ENCODE peak calls at places on chromosomes 12 and 14, in six cellular contexts. One of them, this sample, is unnamed.

GRCh38 chr14:63972323-63972932 is 119.6 kb downstream of the SYNE2 start:
- DNase-seq in effector memory CD4-positive, alpha-beta T cell: no peak
- DNase-seq in astrocyte of the spinal cord: no peak
- DNase-seq in stimulated activated CD4-positive, alpha-beta T cell treated with anti-CD3 and anti-CD28 coated beads, Interleukin-2, amount 100 ng/mL, for 48 hours: no peak
- DNase-seq in NCI-H1092: peak; percentile 35
- DNase-seq in adipocyte: no peak
- DNase-seq in this sample: no peak

GRCh38 chr12:49972641-49973360 is at the start of gene AQP6:
- DNase-seq in effector memory CD4-positive, alpha-beta T cell: no peak
- DNase-seq in astrocyte of the spinal cord: no peak
- DNase-seq in stimulated activated CD4-positive, alpha-beta T cell treated with anti-CD3 and anti-CD28 coated beads, Interleukin-2, amount 100 ng/mL, for 48 hours: no peak
- DNase-seq in NCI-H1092: no peak
- DNase-seq in adipocyte: no peak
- DNase-seq in this sample: no peak

GRCh38 chr12:120767071-120768024 is 41.7 kb downstream of the ACADS start:
- DNase-seq in effector memory CD4-positive, alpha-beta T cell: no peak
- DNase-seq in astrocyte of the spinal cord: no peak
- DNase-seq in stimulated activated CD4-positive, alpha-beta T cell treated with anti-CD3 and anti-CD28 coated beads, Interleukin-2, amount 100 ng/mL, for 48 hours: no peak
- DNase-seq in NCI-H1092: no peak
- DNase-seq in adipocyte: no peak
- DNase-seq in this sample: no peak

GRCh38 chr12:121005346-121005815 is 10.9 kb downstream of the C12orf43 start:
- DNase-seq in effector memory CD4-positive, alpha-beta T cell: no peak
- DNase-seq in astrocyte of the spinal cord: peak; percentile 38
- DNase-seq in stimulated activated CD4-positive, alpha-beta T cell treated with anti-CD3 and anti-CD28 coated beads, Interleukin-2, amount 100 ng/mL, for 48 hours: peak; percentile 46
- DNase-seq in NCI-H1092: no peak
- DNase-seq in adipocyte: peak; percentile 50
- DNase-seq in this sample: no peak

GRCh38 chr12:77372026-77372425 is 306.7 kb upstream of the E2F7 start:
- DNase-seq in effector memory CD4-positive, alpha-beta T cell: no peak
- DNase-seq in astrocyte of the spinal cord: no peak
- DNase-seq in stimulated activated CD4-positive, alpha-beta T cell treated with anti-CD3 and anti-CD28 coated beads, Interleukin-2, amount 100 ng/mL, for 48 hours: no peak
- DNase-seq in NCI-H1092: no peak
- DNase-seq in adipocyte: no peak
- DNase-seq in this sample: no peak

GRCh38 chr12:28159688-28160087 is 30.6 kb upstream of the CCDC91 start:
- DNase-seq in effector memory CD4-positive, alpha-beta T cell: no peak
- DNase-seq in astrocyte of the spinal cord: no peak
- DNase-seq in stimulated activated CD4-positive, alpha-beta T cell treated with anti-CD3 and anti-CD28 coated beads, Interleukin-2, amount 100 ng/mL, for 48 hours: no peak
- DNase-seq in NCI-H1092: no peak
- DNase-seq in adipocyte: no peak
- DNase-seq in this sample: no peak

GRCh38 chr14:80523518-80524117 is 312.3 kb upstream of the DIO2 start:
- DNase-seq in effector memory CD4-positive, alpha-beta T cell: no peak
- DNase-seq in astrocyte of the spinal cord: peak; percentile 11
- DNase-seq in stimulated activated CD4-positive, alpha-beta T cell treated with anti-CD3 and anti-CD28 coated beads, Interleukin-2, amount 100 ng/mL, for 48 hours: no peak
- DNase-seq in NCI-H1092: no peak
- DNase-seq in adipocyte: no peak
- DNase-seq in this sample: no peak

GRCh38 chr14:101929096-101929495 is 35.3 kb upstream of the DYNC1H1 start:
- DNase-seq in effector memory CD4-positive, alpha-beta T cell: no peak
- DNase-seq in astrocyte of the spinal cord: no peak
- DNase-seq in stimulated activated CD4-positive, alpha-beta T cell treated with anti-CD3 and anti-CD28 coated beads, Interleukin-2, amount 100 ng/mL, for 48 hours: no peak
- DNase-seq in NCI-H1092: no peak
- DNase-seq in adipocyte: no peak
- DNase-seq in this sample: no peak

GRCh38 chr14:104580961-104581360 is 1.4 kb downstream of the C14orf180 start:
- DNase-seq in effector memory CD4-positive, alpha-beta T cell: no peak
- DNase-seq in astrocyte of the spinal cord: no peak
- DNase-seq in stimulated activated CD4-positive, alpha-beta T cell treated with anti-CD3 and anti-CD28 coated beads, Interleukin-2, amount 100 ng/mL, for 48 hours: no peak
- DNase-seq in NCI-H1092: peak; percentile 37
- DNase-seq in adipocyte: no peak
- DNase-seq in this sample: no peak

GRCh38 chr14:36238666-36239363 is 62.3 kb upstream of the PTCSC3 start:
- DNase-seq in effector memory CD4-positive, alpha-beta T cell: no peak
- DNase-seq in astrocyte of the spinal cord: peak; percentile 44
- DNase-seq in stimulated activated CD4-positive, alpha-beta T cell treated with anti-CD3 and anti-CD28 coated beads, Interleukin-2, amount 100 ng/mL, for 48 hours: no peak
- DNase-seq in NCI-H1092: no peak
- DNase-seq in adipocyte: no peak
- DNase-seq in this sample: no peak

GRCh38 chr12:7605900-7606465 is 59.7 kb downstream of the APOBEC1 start:
- DNase-seq in effector memory CD4-positive, alpha-beta T cell: no peak
- DNase-seq in astrocyte of the spinal cord: no peak
- DNase-seq in stimulated activated CD4-positive, alpha-beta T cell treated with anti-CD3 and anti-CD28 coated beads, Interleukin-2, amount 100 ng/mL, for 48 hours: no peak
- DNase-seq in NCI-H1092: no peak
- DNase-seq in adipocyte: no peak
- DNase-seq in this sample: no peak

GRCh38 chr14:85533821-85534271 is 3.9 kb downstream of the FLRT2 start:
- DNase-seq in effector memory CD4-positive, alpha-beta T cell: no peak
- DNase-seq in astrocyte of the spinal cord: peak; percentile 16
- DNase-seq in stimulated activated CD4-positive, alpha-beta T cell treated with anti-CD3 and anti-CD28 coated beads, Interleukin-2, amount 100 ng/mL, for 48 hours: no peak
- DNase-seq in NCI-H1092: no peak
- DNase-seq in adipocyte: peak; percentile 55
- DNase-seq in this sample: no peak

GRCh38 chr12:54301428-54302045 is 722 bp upstream of the NFE2 start:
- DNase-seq in effector memory CD4-positive, alpha-beta T cell: no peak
- DNase-seq in astrocyte of the spinal cord: no peak
- DNase-seq in stimulated activated CD4-positive, alpha-beta T cell treated with anti-CD3 and anti-CD28 coated beads, Interleukin-2, amount 100 ng/mL, for 48 hours: no peak
- DNase-seq in NCI-H1092: no peak
- DNase-seq in adipocyte: no peak
- DNase-seq in this sample: no peak

GRCh38 chr12:94761559-94761958 is 111.2 kb upstream of the TMCC3 start:
- DNase-seq in effector memory CD4-positive, alpha-beta T cell: no peak
- DNase-seq in astrocyte of the spinal cord: peak; percentile 92
- DNase-seq in stimulated activated CD4-positive, alpha-beta T cell treated with anti-CD3 and anti-CD28 coated beads, Interleukin-2, amount 100 ng/mL, for 48 hours: no peak
- DNase-seq in NCI-H1092: no peak
- DNase-seq in adipocyte: peak; percentile 67
- DNase-seq in this sample: no peak

GRCh38 chr14:64698899-64699298 is 5.3 kb upstream of the PLEKHG3 start:
- DNase-seq in effector memory CD4-positive, alpha-beta T cell: no peak
- DNase-seq in astrocyte of the spinal cord: no peak
- DNase-seq in stimulated activated CD4-positive, alpha-beta T cell treated with anti-CD3 and anti-CD28 coated beads, Interleukin-2, amount 100 ng/mL, for 48 hours: no peak
- DNase-seq in NCI-H1092: no peak
- DNase-seq in adipocyte: no peak
- DNase-seq in this sample: no peak

GRCh38 chr12:54420766-54421144 is 1.7 kb upstream of the ITGA5 start:
- DNase-seq in effector memory CD4-positive, alpha-beta T cell: no peak
- DNase-seq in astrocyte of the spinal cord: peak; percentile 15
- DNase-seq in stimulated activated CD4-positive, alpha-beta T cell treated with anti-CD3 and anti-CD28 coated beads, Interleukin-2, amount 100 ng/mL, for 48 hours: no peak
- DNase-seq in NCI-H1092: no peak
- DNase-seq in adipocyte: no peak
- DNase-seq in this sample: no peak

GRCh38 chr12:28535216-28535615 is 345.0 kb downstream of the CCDC91 start:
- DNase-seq in effector memory CD4-positive, alpha-beta T cell: no peak
- DNase-seq in astrocyte of the spinal cord: peak; percentile 46
- DNase-seq in stimulated activated CD4-positive, alpha-beta T cell treated with anti-CD3 and anti-CD28 coated beads, Interleukin-2, amount 100 ng/mL, for 48 hours: no peak
- DNase-seq in NCI-H1092: no peak
- DNase-seq in adipocyte: peak; percentile 65
- DNase-seq in this sample: no peak

GRCh38 chr12:79826267-79827128 is 108.4 kb downstream of the PPP1R12A start:
- DNase-seq in effector memory CD4-positive, alpha-beta T cell: no peak
- DNase-seq in astrocyte of the spinal cord: no peak
- DNase-seq in stimulated activated CD4-positive, alpha-beta T cell treated with anti-CD3 and anti-CD28 coated beads, Interleukin-2, amount 100 ng/mL, for 48 hours: no peak
- DNase-seq in NCI-H1092: no peak
- DNase-seq in adipocyte: no peak
- DNase-seq in this sample: no peak

GRCh38 chr14:70188292-70188607 is 501 bp downstream of the SLC8A3 start:
- DNase-seq in effector memory CD4-positive, alpha-beta T cell: no peak
- DNase-seq in astrocyte of the spinal cord: no peak
- DNase-seq in stimulated activated CD4-positive, alpha-beta T cell treated with anti-CD3 and anti-CD28 coated beads, Interleukin-2, amount 100 ng/mL, for 48 hours: no peak
- DNase-seq in NCI-H1092: no peak
- DNase-seq in adipocyte: peak; percentile 23
- DNase-seq in this sample: no peak

GRCh38 chr12:104177663-104178501 is 37.7 kb upstream of the TXNRD1 start:
- DNase-seq in effector memory CD4-positive, alpha-beta T cell: no peak
- DNase-seq in astrocyte of the spinal cord: peak; percentile 95
- DNase-seq in stimulated activated CD4-positive, alpha-beta T cell treated with anti-CD3 and anti-CD28 coated beads, Interleukin-2, amount 100 ng/mL, for 48 hours: no peak
- DNase-seq in NCI-H1092: no peak
- DNase-seq in adipocyte: peak; percentile 98
- DNase-seq in this sample: no peak

GRCh38 chr12:89305373-89305772 is 46.9 kb downstream of the DUSP6 start:
- DNase-seq in effector memory CD4-positive, alpha-beta T cell: no peak
- DNase-seq in astrocyte of the spinal cord: no peak
- DNase-seq in stimulated activated CD4-positive, alpha-beta T cell treated with anti-CD3 and anti-CD28 coated beads, Interleukin-2, amount 100 ng/mL, for 48 hours: no peak
- DNase-seq in NCI-H1092: no peak
- DNase-seq in adipocyte: no peak
- DNase-seq in this sample: no peak

GRCh38 chr12:48054955-48055821 is 50.7 kb downstream of the SENP1 start:
- DNase-seq in effector memory CD4-positive, alpha-beta T cell: no peak
- DNase-seq in astrocyte of the spinal cord: no peak
- DNase-seq in stimulated activated CD4-positive, alpha-beta T cell treated with anti-CD3 and anti-CD28 coated beads, Interleukin-2, amount 100 ng/mL, for 48 hours: no peak
- DNase-seq in NCI-H1092: no peak
- DNase-seq in adipocyte: no peak
- DNase-seq in this sample: no peak

GRCh38 chr12:7295529-7295928 is 8.3 kb upstream of the ACSM4 start:
- DNase-seq in effector memory CD4-positive, alpha-beta T cell: no peak
- DNase-seq in astrocyte of the spinal cord: no peak
- DNase-seq in stimulated activated CD4-positive, alpha-beta T cell treated with anti-CD3 and anti-CD28 coated beads, Interleukin-2, amount 100 ng/mL, for 48 hours: no peak
- DNase-seq in NCI-H1092: no peak
- DNase-seq in adipocyte: no peak
- DNase-seq in this sample: no peak

GRCh38 chr12:70255311-70255710 is 12.1 kb downstream of the CNOT2 start:
- DNase-seq in effector memory CD4-positive, alpha-beta T cell: no peak
- DNase-seq in astrocyte of the spinal cord: peak; percentile 55
- DNase-seq in stimulated activated CD4-positive, alpha-beta T cell treated with anti-CD3 and anti-CD28 coated beads, Interleukin-2, amount 100 ng/mL, for 48 hours: no peak
- DNase-seq in NCI-H1092: no peak
- DNase-seq in adipocyte: peak; percentile 38
- DNase-seq in this sample: no peak

GRCh38 chr14:102556098-102556677 is 36.3 kb upstream of the RCOR1 start:
- DNase-seq in effector memory CD4-positive, alpha-beta T cell: no peak
- DNase-seq in astrocyte of the spinal cord: no peak
- DNase-seq in stimulated activated CD4-positive, alpha-beta T cell treated with anti-CD3 and anti-CD28 coated beads, Interleukin-2, amount 100 ng/mL, for 48 hours: no peak
- DNase-seq in NCI-H1092: no peak
- DNase-seq in adipocyte: no peak
- DNase-seq in this sample: no peak

GRCh38 chr12:12507121-12507520 is 55.5 kb downstream of the DUSP16 start:
- DNase-seq in effector memory CD4-positive, alpha-beta T cell: no peak
- DNase-seq in astrocyte of the spinal cord: no peak
- DNase-seq in stimulated activated CD4-positive, alpha-beta T cell treated with anti-CD3 and anti-CD28 coated beads, Interleukin-2, amount 100 ng/mL, for 48 hours: no peak
- DNase-seq in NCI-H1092: no peak
- DNase-seq in adipocyte: peak; percentile 6
- DNase-seq in this sample: no peak

GRCh38 chr14:44564908-44565307 is 57.8 kb upstream of the FSCB start:
- DNase-seq in effector memory CD4-positive, alpha-beta T cell: no peak
- DNase-seq in astrocyte of the spinal cord: peak; percentile 2
- DNase-seq in stimulated activated CD4-positive, alpha-beta T cell treated with anti-CD3 and anti-CD28 coated beads, Interleukin-2, amount 100 ng/mL, for 48 hours: no peak
- DNase-seq in NCI-H1092: no peak
- DNase-seq in adipocyte: no peak
- DNase-seq in this sample: no peak

GRCh38 chr12:64560395-64561301 is 49.6 kb upstream of the RASSF3 start:
- DNase-seq in effector memory CD4-positive, alpha-beta T cell: no peak
- DNase-seq in astrocyte of the spinal cord: peak; percentile 97
- DNase-seq in stimulated activated CD4-positive, alpha-beta T cell treated with anti-CD3 and anti-CD28 coated beads, Interleukin-2, amount 100 ng/mL, for 48 hours: no peak
- DNase-seq in NCI-H1092: no peak
- DNase-seq in adipocyte: peak; percentile 91
- DNase-seq in this sample: no peak

GRCh38 chr14:24818054-24818822 is 184.2 kb upstream of the GZMB start:
- DNase-seq in effector memory CD4-positive, alpha-beta T cell: no peak
- DNase-seq in astrocyte of the spinal cord: peak; percentile 58
- DNase-seq in stimulated activated CD4-positive, alpha-beta T cell treated with anti-CD3 and anti-CD28 coated beads, Interleukin-2, amount 100 ng/mL, for 48 hours: no peak
- DNase-seq in NCI-H1092: no peak
- DNase-seq in adipocyte: no peak
- DNase-seq in this sample: no peak

GRCh38 chr14:100589071-100589759 is 2.0 kb upstream of the BEGAIN start:
- DNase-seq in effector memory CD4-positive, alpha-beta T cell: no peak
- DNase-seq in astrocyte of the spinal cord: no peak
- DNase-seq in stimulated activated CD4-positive, alpha-beta T cell treated with anti-CD3 and anti-CD28 coated beads, Interleukin-2, amount 100 ng/mL, for 48 hours: no peak
- DNase-seq in NCI-H1092: no peak
- DNase-seq in adipocyte: no peak
- DNase-seq in this sample: no peak

GRCh38 chr14:63853831-63854293 is 1.1 kb downstream of the SYNE2 start:
- DNase-seq in effector memory CD4-positive, alpha-beta T cell: peak; percentile 35
- DNase-seq in astrocyte of the spinal cord: peak; percentile 66
- DNase-seq in stimulated activated CD4-positive, alpha-beta T cell treated with anti-CD3 and anti-CD28 coated beads, Interleukin-2, amount 100 ng/mL, for 48 hours: peak; percentile 13
- DNase-seq in NCI-H1092: peak; percentile 66
- DNase-seq in adipocyte: peak; percentile 85
- DNase-seq in this sample: no peak

GRCh38 chr14:23306412-23307145 is at the start of gene BCL2L2:
- DNase-seq in effector memory CD4-positive, alpha-beta T cell: no peak
- DNase-seq in astrocyte of the spinal cord: peak; percentile 91
- DNase-seq in stimulated activated CD4-positive, alpha-beta T cell treated with anti-CD3 and anti-CD28 coated beads, Interleukin-2, amount 100 ng/mL, for 48 hours: no peak
- DNase-seq in NCI-H1092: peak; percentile 85
- DNase-seq in adipocyte: peak; percentile 96
- DNase-seq in this sample: peak; percentile 83

GRCh38 chr14:65993996-65994395 is 492.2 kb upstream of the CCDC196 start:
- DNase-seq in effector memory CD4-positive, alpha-beta T cell: no peak
- DNase-seq in astrocyte of the spinal cord: no peak
- DNase-seq in stimulated activated CD4-positive, alpha-beta T cell treated with anti-CD3 and anti-CD28 coated beads, Interleukin-2, amount 100 ng/mL, for 48 hours: no peak
- DNase-seq in NCI-H1092: no peak
- DNase-seq in adipocyte: no peak
- DNase-seq in this sample: no peak